ENCODE peak calls at places on chromosomes 5 and 9, in four cellular contexts. L is uterus, T is lower leg skin, N is tibial nerve. B is an unnamed sample.

GRCh38 chr5:17096975-17097695 is 120.3 kb upstream of the BASP1 start:
- DNase-seq in L (no peak), T (no peak), N (no peak), B (no peak)

GRCh38 chr5:82642313-82642712 is 364.2 kb upstream of the RPS23 start:
- DNase-seq in L (no peak), T (no peak), N (no peak), B (no peak)

GRCh38 chr5:139462582-139463276 is at the start of gene ECSCR:
- DNase-seq in L (no peak), T (no peak), N (no peak), B (no peak)

GRCh38 chr9:687994-688393 is 153.5 kb upstream of the DMRT1 start:
- DNase-seq in L (no peak), T (no peak), N (no peak), B (no peak)

GRCh38 chr5:139146809-139147742 is 51.1 kb downstream of the SIL1 start:
- DNase-seq in L (no peak), T (no peak), N (no peak), B (no peak)

GRCh38 chr5:161431963-161432362 is 114.6 kb downstream of the GABRB2 start:
- DNase-seq in L (no peak), T (no peak), N (no peak), B (no peak)

GRCh38 chr5:83724001-83724400 is 3.3 kb upstream of the HAPLN1 start:
- DNase-seq in L (no peak), T (no peak), N (no peak), B (no peak)

GRCh38 chr9:79667716-79668458 is 96.1 kb downstream of the TLE4 start:
- DNase-seq in L (no peak), T (no peak), N (no peak), B (no peak)

GRCh38 chr5:170572453-170572852 is 68.6 kb downstream of the KCNIP1 start:
- DNase-seq in L (no peak), T (no peak), N (no peak), B (no peak)

GRCh38 chr9:134051319-134051718 is 16.5 kb downstream of the BRD3 start:
- DNase-seq in L (no peak), T (no peak), N (no peak), B (no peak)

GRCh38 chr5:163379298-163380155 is 57.9 kb upstream of the CCNG1 start:
- DNase-seq in L (no peak), T (no peak), N (no peak), B (no peak)

GRCh38 chr5:1476181-1476966 is 31.1 kb upstream of the SLC6A3 start:
- DNase-seq in L (peak; percentile 12), T (no peak), N (no peak), B (no peak)

GRCh38 chr9:21608200-21608599 is 126.1 kb upstream of the IFNE start:
- DNase-seq in L (no peak), T (no peak), N (no peak), B (no peak)

GRCh38 chr9:21607576-21607975 is 125.5 kb upstream of the IFNE start:
- DNase-seq in L (no peak), T (no peak), N (no peak), B (no peak)

GRCh38 chr9:21609506-21609905 is 127.4 kb upstream of the IFNE start:
- DNase-seq in L (no peak), T (no peak), N (no peak), B (no peak)

DNA sequence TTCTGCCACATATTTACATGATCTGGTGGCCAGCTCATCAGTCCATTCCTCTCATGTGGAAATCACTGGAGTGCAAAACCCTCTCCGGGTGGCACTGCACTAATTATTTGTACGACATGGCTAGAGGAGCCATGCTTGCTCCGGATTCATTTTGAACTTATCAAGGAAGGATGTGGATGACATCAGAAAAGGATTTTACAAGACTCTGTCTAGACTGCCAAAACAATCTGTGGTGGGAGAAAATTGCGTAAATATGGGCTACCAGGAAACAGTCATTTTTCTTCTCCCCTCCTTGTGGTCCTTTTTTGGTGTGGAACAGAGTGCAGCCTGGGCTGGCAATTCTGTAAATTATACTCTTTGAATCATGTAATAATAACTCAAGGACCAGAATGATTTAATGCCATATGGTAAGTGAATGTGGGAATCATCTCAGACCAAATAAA is 123.4 kb upstream of the IFNE start:
- DNase-seq in L (no peak), T (no peak), N (no peak), B (no peak)
- TF ChIP-seq POLR2A in L (no peak), T (no peak), N (no peak), B (no peak)

GRCh38 chr9:109816490-109816889 is 36.5 kb downstream of the PALM2AKAP2 start:
- DNase-seq in L (no peak), T (peak; percentile 38), N (no peak), B (no peak)
- TF ChIP-seq POLR2A in L (no peak), T (no peak), N (no peak), B (no peak)

DNA sequence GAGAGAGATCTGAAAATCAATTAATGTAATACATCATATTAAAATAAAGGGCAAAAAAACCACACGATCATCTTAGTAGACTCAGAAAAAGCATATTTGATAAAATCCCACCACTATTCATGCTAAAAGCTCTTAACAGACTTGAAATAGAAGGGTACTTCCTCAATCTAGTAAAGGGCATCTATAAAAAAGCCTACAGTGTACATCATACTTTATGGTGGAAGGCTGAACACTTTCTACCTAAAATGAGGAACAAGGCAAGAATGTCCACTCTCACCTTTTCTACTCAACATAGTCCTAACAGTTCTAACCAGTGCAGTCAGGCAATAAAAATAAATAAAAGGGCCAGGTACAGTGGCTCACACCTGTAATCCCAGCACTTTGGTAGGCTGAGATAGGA is 38.9 kb downstream of the POLK start:
- DNase-seq in L (no peak), T (no peak), N (no peak), B (no peak)
- TF ChIP-seq POLR2A in L (no peak), T (no peak), N (no peak), B (no peak)

DNA sequence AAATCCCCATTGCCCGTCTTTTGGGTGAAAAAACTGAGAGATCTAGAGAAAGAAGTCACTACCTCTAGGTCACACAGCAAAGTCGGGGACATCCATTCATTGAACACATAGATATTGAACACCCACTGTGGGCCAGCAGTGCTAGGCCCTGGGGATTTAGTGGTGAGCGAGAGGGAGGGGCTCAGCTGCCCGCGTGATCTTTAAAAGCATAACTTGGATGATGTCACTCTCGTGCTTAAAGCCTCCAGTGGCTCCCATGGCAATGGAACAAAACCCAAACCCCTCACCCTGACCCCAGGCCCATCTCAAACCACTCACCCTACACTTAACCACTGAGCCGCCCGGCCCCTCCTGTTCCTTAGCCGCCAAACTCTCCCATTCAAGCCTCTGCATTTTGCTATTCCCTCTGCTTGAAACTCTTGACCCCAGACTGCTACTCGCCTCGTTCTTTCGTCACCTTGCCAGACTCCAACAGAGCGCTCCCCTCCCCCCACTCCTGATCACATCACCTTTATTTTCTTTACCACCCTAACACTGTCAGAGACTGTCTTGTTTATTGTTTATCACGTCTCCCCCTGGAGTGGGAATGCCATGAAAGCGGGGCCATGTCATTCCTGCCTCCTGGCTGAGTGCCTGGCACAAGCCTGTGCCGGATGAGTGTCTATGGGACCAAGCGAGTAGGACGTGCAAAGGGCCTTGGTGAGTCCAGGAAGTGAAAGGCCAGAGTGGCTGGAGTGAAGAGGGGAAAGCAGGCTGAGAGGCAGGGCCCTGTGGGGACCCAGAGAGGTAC is 710 bp upstream of the PIP5KL1 start:
- DNase-seq in L (no peak), T (no peak), N (no peak), B (peak; percentile 60)
- TF ChIP-seq POLR2A in L (no peak), T (no peak), N (no peak), B (no peak)

GRCh38 chr5:167945542-167946384 is 345.7 kb upstream of the WWC1 start:
- DNase-seq in L (no peak), T (no peak), N (no peak), B (no peak)
- TF ChIP-seq POLR2A in L (no peak), T (no peak), N (no peak), B (no peak)

GRCh38 chr9:136339958-136340310 is 12.6 kb downstream of the GPSM1 start:
- DNase-seq in L (no peak), T (no peak), N (no peak), B (no peak)

GRCh38 chr9:136337416-136338395 is 10.4 kb downstream of the GPSM1 start:
- DNase-seq in L (no peak), T (no peak), N (no peak), B (no peak)

GRCh38 chr9:136340356-136341041 is 13.2 kb downstream of the GPSM1 start:
- DNase-seq in L (no peak), T (no peak), N (no peak), B (no peak)

GRCh38 chr9:136338511-136338910 is 11.2 kb downstream of the GPSM1 start:
- DNase-seq in L (no peak), T (no peak), N (no peak), B (no peak)

DNA sequence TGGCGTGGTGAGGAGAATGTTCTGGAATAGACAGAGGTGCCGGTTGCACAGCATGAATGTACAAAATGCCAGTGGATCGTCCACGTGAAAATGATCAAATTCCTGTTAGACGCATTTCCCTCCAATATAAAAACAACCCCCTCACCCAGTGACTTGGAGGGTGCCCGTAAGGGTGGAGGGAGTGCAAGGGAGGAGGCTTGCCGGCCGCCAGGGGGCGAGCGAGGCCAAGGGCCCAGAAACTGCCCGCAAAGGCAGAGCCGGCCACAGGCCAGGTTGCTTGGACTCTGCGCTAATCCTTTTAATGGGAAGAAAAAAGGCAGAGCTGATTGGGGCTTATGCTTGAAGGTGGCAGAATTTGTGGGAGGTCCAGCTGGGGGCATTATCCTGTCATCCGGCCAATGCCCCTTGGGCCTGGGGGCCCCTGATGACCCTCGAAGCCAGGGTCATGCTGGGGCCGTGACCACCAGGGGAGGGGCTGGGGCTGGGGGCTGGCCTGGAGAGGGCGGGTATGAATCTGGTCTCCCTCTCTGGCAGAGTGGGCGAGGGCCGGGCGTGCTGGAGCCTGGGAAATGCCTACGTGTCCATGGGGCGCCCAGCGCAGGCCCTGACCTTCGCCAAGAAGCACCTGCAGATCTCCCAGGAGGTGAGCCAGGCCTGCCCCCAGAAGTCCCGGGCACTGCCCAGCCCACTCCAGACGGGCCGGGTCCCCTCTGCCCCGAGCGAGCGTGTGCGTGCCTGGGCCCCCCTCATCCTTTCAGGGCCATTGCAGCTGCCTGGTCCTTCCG is 12.0 kb downstream of the GPSM1 start:
- DNase-seq in L (peak; percentile 55), T (no peak), N (peak; percentile 48), B (peak; percentile 79)
- TF ChIP-seq POLR2A in L (no peak), T (no peak), N (no peak), B (no peak)

B was measured in erythroblast.